ENCODE peak calls at places on chromosomes 11 and 22, in five cellular contexts. I is ovary, J is tibial nerve, S is uterus, L is Peyer's patch. Q is an unnamed sample.

GRCh38 chr22:22666307-22667091 is 22.1 kb downstream of the GGTLC2 start:
- DNase-seq in I (no peak), J (no peak), S (no peak), L (peak; percentile 73), Q (no peak)

GRCh38 chr11:47886096-47886495 is 37.9 kb upstream of the NUP160 start:
- DNase-seq in I (no peak), J (no peak), S (no peak), L (peak; percentile 53), Q (no peak)

GRCh38 chr22:47092896-47093311 is 330.5 kb downstream of the TBC1D22A start:
- DNase-seq in I (no peak), J (no peak), S (no peak), L (peak; percentile 33), Q (no peak)

GRCh38 chr11:28799316-28799715 is 691.1 kb downstream of the METTL15 start:
- DNase-seq in I (no peak), J (no peak), S (no peak), L (no peak), Q (no peak)

GRCh38 chr22:30212363-30212995 is 34.1 kb downstream of the LIF start:
- DNase-seq in I (no peak), J (peak; percentile 46), S (peak; percentile 51), L (peak; percentile 70), Q (no peak)

GRCh38 chr22:25645964-25646363 is 81.5 kb downstream of the GRK3 start:
- DNase-seq in I (no peak), J (no peak), S (no peak), L (no peak), Q (no peak)

GRCh38 chr11:101775033-101775432 is 139.8 kb upstream of the CEP126 start:
- DNase-seq in I (no peak), J (no peak), S (no peak), L (no peak), Q (no peak)

GRCh38 chr11:76208829-76209670 is 2.7 kb upstream of the WNT11 start:
- DNase-seq in I (peak; percentile 79), J (peak; percentile 44), S (peak; percentile 72), L (peak; percentile 89), Q (peak; percentile 93)

GRCh38 chr11:11148104-11148509 is 204.9 kb downstream of the CSNK2A3 start:
- DNase-seq in I (peak; percentile 88), J (peak; percentile 40), S (peak; percentile 89), L (peak; percentile 55), Q (peak; percentile 94)

GRCh38 chr11:133547808-133548494 is 15.7 kb upstream of the OPCML start:
- DNase-seq in I (no peak), J (no peak), S (no peak), L (no peak), Q (no peak)

GRCh38 chr11:17298302-17298701 is 21.8 kb downstream of the NUCB2 start:
- DNase-seq in I (no peak), J (no peak), S (no peak), L (no peak), Q (no peak)

GRCh38 chr11:67644042-67644441 is 4.5 kb upstream of the TBX10 start:
- DNase-seq in I (no peak), J (no peak), S (no peak), L (no peak), Q (no peak)

GRCh38 chr22:23128269-23129108 is 13.3 kb downstream of the RSPH14 start:
- DNase-seq in I (peak; percentile 87), J (peak; percentile 54), S (peak; percentile 66), L (peak; percentile 88), Q (no peak)

GRCh38 chr11:2444301-2445106 is at the start of the genes KCNQ1 and TRPM5:
- DNase-seq in I (no peak), J (no peak), S (no peak), L (peak; percentile 90), Q (no peak)

GRCh38 chr11:26187639-26188038 is 144.3 kb upstream of the ANO3 start:
- DNase-seq in I (no peak), J (no peak), S (no peak), L (no peak), Q (no peak)

GRCh38 chr22:43113516-43114251 is 3.1 kb downstream of the BIK start:
- DNase-seq in I (no peak), J (no peak), S (no peak), L (no peak), Q (no peak)

GRCh38 chr11:47179655-47179991 is 2.9 kb upstream of the ARFGAP2 start:
- DNase-seq in I (no peak), J (no peak), S (no peak), L (peak; percentile 70), Q (no peak)

GRCh38 chr22:49019737-49020136 is 807.9 kb downstream of the BRD1 start:
- DNase-seq in I (peak; percentile 3), J (peak; percentile 9), S (no peak), L (no peak), Q (no peak)

GRCh38 chr11:90134420-90135003 is at the start of gene NAALAD2:
- DNase-seq in I (peak; percentile 74), J (peak; percentile 24), S (peak; percentile 52), L (peak; percentile 49), Q (no peak)

GRCh38 chr11:129930306-129930705 is 34.9 kb upstream of the NFRKB start:
- DNase-seq in I (no peak), J (no peak), S (no peak), L (peak; percentile 55), Q (no peak)

GRCh38 chr22:46350646-46351045 is 15.1 kb downstream of the TRMU start:
- DNase-seq in I (no peak), J (no peak), S (no peak), L (no peak), Q (no peak)

GRCh38 chr22:42265321-42265720 is 5.1 kb downstream of the TCF20 start:
- DNase-seq in I (no peak), J (no peak), S (no peak), L (no peak), Q (no peak)

GRCh38 chr11:62433553-62434301 is 14.9 kb downstream of the SCGB1A1 start:
- DNase-seq in I (no peak), J (peak; percentile 31), S (no peak), L (no peak), Q (no peak)

GRCh38 chr11:114775849-114776621 is 97.7 kb downstream of the NXPE2 start:
- DNase-seq in I (peak; percentile 38), J (no peak), S (no peak), L (no peak), Q (no peak)

GRCh38 chr11:103648670-103649400 is 387.6 kb upstream of the DDI1 start:
- DNase-seq in I (no peak), J (no peak), S (no peak), L (no peak), Q (no peak)

GRCh38 chr11:43567396-43567975 is 113.1 kb upstream of the HSD17B12 start:
- DNase-seq in I (no peak), J (no peak), S (no peak), L (no peak), Q (no peak)

GRCh38 chr22:46036558-46037408 is 59.8 kb upstream of the WNT7B start:
- DNase-seq in I (peak; percentile 49), J (no peak), S (peak; percentile 37), L (peak; percentile 75), Q (no peak)

GRCh38 chr22:48488611-48489456 is 1338.8 kb downstream of the BRD1 start:
- DNase-seq in I (peak; percentile 54), J (no peak), S (no peak), L (peak; percentile 23), Q (no peak)

GRCh38 chr22:36395061-36395849 is 7.5 kb upstream of the MYH9 start:
- DNase-seq in I (no peak), J (no peak), S (no peak), L (no peak), Q (no peak)

GRCh38 chr22:20151276-20151588 is 377 bp upstream of the CCDC188 start:
- DNase-seq in I (no peak), J (no peak), S (no peak), L (no peak), Q (no peak)

GRCh38 chr11:60919956-60920355 is 4.3 kb upstream of the TMEM132A start:
- DNase-seq in I (no peak), J (no peak), S (no peak), L (no peak), Q (no peak)

GRCh38 chr11:91243630-91244029 is 981.0 kb upstream of the FAT3 start:
- DNase-seq in I (no peak), J (no peak), S (no peak), L (no peak), Q (no peak)

GRCh38 chr22:22199634-22200033 is 45.0 kb upstream of the VPREB1 start:
- DNase-seq in I (no peak), J (no peak), S (no peak), L (no peak), Q (no peak)

GRCh38 chr11:120102050-120102861 is 35.7 kb downstream of the TRIM29 start:
- DNase-seq in I (no peak), J (no peak), S (no peak), L (no peak), Q (no peak)
- H3K27me3 ChIP-seq in I (no peaks in the 10 kb centered on the region), J (no peaks in the 10 kb centered on the region), S (no peaks in the 10 kb centered on the region), L (no peaks in the 10 kb centered on the region), Q (peaks cover 47% of the 10 kb centered on the region)

GRCh38 chr11:65646921-65647701 is 9.2 kb downstream of the SIPA1 start:
- DNase-seq in I (peak; percentile 85), J (no peak), S (no peak), L (peak; percentile 70), Q (no peak)
- TF ChIP-seq POLR2A in I (no peak), J (no peak), S (no peak), L (no peak), Q (no peak)

GRCh38 chr11:1337647-1338007 is 28.2 kb upstream of the TOLLIP start:
- DNase-seq in I (no peak), J (no peak), S (no peak), L (peak; percentile 45), Q (peak; percentile 72)

GRCh38 chr11:1333860-1334259 is 24.4 kb upstream of the TOLLIP start:
- DNase-seq in I (no peak), J (no peak), S (no peak), L (peak; percentile 40), Q (no peak)

GRCh38 chr11:1335264-1335810 is 25.9 kb upstream of the TOLLIP start:
- DNase-seq in I (no peak), J (no peak), S (no peak), L (peak; percentile 45), Q (peak; percentile 68)

GRCh38 chr11:1336836-1337646 is 27.6 kb upstream of the TOLLIP start:
- DNase-seq in I (peak; percentile 76), J (no peak), S (peak; percentile 65), L (peak; percentile 64), Q (peak; percentile 92)

GRCh38 chr11:1335811-1336761 is 26.7 kb upstream of the TOLLIP start:
- DNase-seq in I (peak; percentile 76), J (peak; percentile 72), S (peak; percentile 68), L (peak; percentile 77), Q (peak; percentile 94)
- H3K27me3 ChIP-seq in I (no peaks in the 10 kb centered on the region), J (no peaks in the 10 kb centered on the region), S (no peaks in the 10 kb centered on the region), L (no peaks in the 10 kb centered on the region), Q (no peaks in the 10 kb centered on the region)

DNA sequence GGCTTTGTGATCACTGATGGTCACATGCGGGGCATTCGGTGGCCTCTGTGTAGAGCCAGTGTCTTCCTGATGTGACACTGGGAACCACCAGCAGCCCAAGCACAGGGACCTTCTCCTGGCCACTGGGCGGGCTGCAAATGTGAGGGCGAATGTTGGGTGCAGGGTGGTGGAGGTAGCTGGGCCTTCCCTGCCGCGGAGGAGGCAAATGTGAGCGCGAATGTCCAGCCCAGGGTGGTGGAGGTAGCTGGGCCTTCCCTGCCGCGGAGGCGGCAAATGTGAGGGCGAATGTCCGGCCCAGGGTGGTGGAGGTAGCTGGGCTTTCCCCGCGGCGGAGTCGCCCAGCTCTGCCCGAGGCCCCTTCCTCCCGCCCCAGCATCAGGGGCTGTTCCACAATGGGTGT is 23.3 kb downstream of the PTDSS2 start:
- DNase-seq in I (no peak), J (no peak), S (no peak), L (no peak), Q (no peak)
- TF ChIP-seq POLR2A in I (no peak), J (no peak), S (no peak), L (no peak), Q (no peak)